ENCODE peak calls at places on chromosome X, in five cellular contexts. One of them, this sample, is unnamed.

GRCh38 chrX:50648151-50648550 is 165.8 kb downstream of the SHROOM4 start:
- DNase-seq in germinal center: no peak
- DNase-seq in H1: no peak
- DNase-seq in HTR-8/SVneo: no peak
- DNase-seq in ureter: no peak
- DNase-seq in this sample: no peak

GRCh38 chrX:49282647-49283011 is 13.0 kb downstream of the PPP1R3F start:
- DNase-seq in ureter: no peak
- DNase-seq in germinal center: no peak
- DNase-seq in H1: no peak
- DNase-seq in HTR-8/SVneo: peak; percentile 9
- DNase-seq in this sample: no peak

GRCh38 chrX:140975472-140975871 is 26.9 kb upstream of the SPANXB1 start:
- DNase-seq in ureter: no peak
- DNase-seq in germinal center: no peak
- DNase-seq in H1: no peak
- DNase-seq in HTR-8/SVneo: no peak
- DNase-seq in this sample: no peak

GRCh38 chrX:18973527-18974192 is 10.3 kb downstream of the PHKA2 start:
- DNase-seq in germinal center: no peak
- DNase-seq in HTR-8/SVneo: no peak
- DNase-seq in ureter: no peak
- DNase-seq in H1: no peak
- DNase-seq in this sample: no peak

GRCh38 chrX:7972586-7972985 is 45.4 kb upstream of the PNPLA4 start:
- DNase-seq in ureter: no peak
- DNase-seq in HTR-8/SVneo: no peak
- DNase-seq in germinal center: no peak
- DNase-seq in H1: no peak
- DNase-seq in this sample: no peak

GRCh38 chrX:42920752-42921151 is 142.8 kb upstream of the PPP1R2C start:
- DNase-seq in HTR-8/SVneo: no peak
- DNase-seq in germinal center: no peak
- DNase-seq in ureter: no peak
- DNase-seq in H1: no peak
- DNase-seq in this sample: no peak

GRCh38 chrX:13014111-13015094 is 30.0 kb downstream of the FAM9C start:
- DNase-seq in ureter: no peak
- DNase-seq in HTR-8/SVneo: no peak
- DNase-seq in germinal center: no peak
- DNase-seq in H1: no peak
- DNase-seq in this sample: no peak

GRCh38 chrX:40579880-40580536 is 762 bp upstream of the ATP6AP2 start:
- DNase-seq in ureter: no peak
- DNase-seq in HTR-8/SVneo: no peak
- DNase-seq in H1: no peak
- DNase-seq in germinal center: no peak
- DNase-seq in this sample: no peak

GRCh38 chrX:75156537-75156945 is 458 bp upstream of the ABCB7 start:
- DNase-seq in germinal center: peak; percentile 3
- DNase-seq in H1: no peak
- DNase-seq in HTR-8/SVneo: no peak
- DNase-seq in ureter: no peak
- DNase-seq in this sample: no peak

This sample was measured in iPS DF 6.9.